ENCODE peak calls at places on chromosomes 2 and 18, in eight cellular contexts. One of them, this sample, is unnamed.

GRCh38 chr2:58042486-58042970 is 4.1 kb upstream of the VRK2 start:
- DNase-seq in ecto neural progenitor cell: no peak
- DNase-seq in NCI-H2029: peak
- DNase-seq in left cardiac atrium: no peak
- DNase-seq in hypothalamus: no peak
- DNase-seq in stimulated activated CD8-positive, alpha-beta memory T cell treated with anti-CD3 and anti-CD28 coated beads, Interleukin-7, amount 100 ng/mL, for 1 hour: no peak
- DNase-seq in neural crest cell: no peak
- DNase-seq in left colon: no peak
- DNase-seq in this sample: no peak

GRCh38 chr2:120406566-120406965 is 60.6 kb downstream of the INHBB start:
- DNase-seq in ecto neural progenitor cell: no peak
- DNase-seq in left cardiac atrium: no peak
- DNase-seq in left colon: no peak
- DNase-seq in hypothalamus: no peak
- DNase-seq in neural crest cell: no peak
- DNase-seq in NCI-H2029: no peak
- DNase-seq in stimulated activated CD8-positive, alpha-beta memory T cell treated with anti-CD3 and anti-CD28 coated beads, Interleukin-7, amount 100 ng/mL, for 1 hour: no peak
- DNase-seq in this sample: no peak

GRCh38 chr18:295756-296155 is 27.9 kb upstream of the THOC1 start:
- DNase-seq in NCI-H2029: no peak
- DNase-seq in hypothalamus: no peak
- DNase-seq in ecto neural progenitor cell: no peak
- DNase-seq in left colon: no peak
- DNase-seq in stimulated activated CD8-positive, alpha-beta memory T cell treated with anti-CD3 and anti-CD28 coated beads, Interleukin-7, amount 100 ng/mL, for 1 hour: no peak
- DNase-seq in left cardiac atrium: no peak
- DNase-seq in neural crest cell: no peak
- DNase-seq in this sample: no peak

GRCh38 chr2:134135793-134136192 is 118.1 kb upstream of the MGAT5 start:
- DNase-seq in left cardiac atrium: no peak
- DNase-seq in hypothalamus: no peak
- DNase-seq in left colon: no peak
- DNase-seq in neural crest cell: no peak
- DNase-seq in stimulated activated CD8-positive, alpha-beta memory T cell treated with anti-CD3 and anti-CD28 coated beads, Interleukin-7, amount 100 ng/mL, for 1 hour: no peak
- DNase-seq in ecto neural progenitor cell: no peak
- DNase-seq in NCI-H2029: no peak
- DNase-seq in this sample: no peak

GRCh38 chr2:236338495-236339184 is 74.4 kb upstream of the ASB18 start:
- DNase-seq in NCI-H2029: no peak
- DNase-seq in stimulated activated CD8-positive, alpha-beta memory T cell treated with anti-CD3 and anti-CD28 coated beads, Interleukin-7, amount 100 ng/mL, for 1 hour: no peak
- DNase-seq in left colon: no peak
- DNase-seq in hypothalamus: no peak
- DNase-seq in left cardiac atrium: peak
- DNase-seq in neural crest cell: no peak
- DNase-seq in ecto neural progenitor cell: no peak
- DNase-seq in this sample: no peak

GRCh38 chr2:105990624-105991023 is 203.5 kb downstream of the UXS1 start:
- DNase-seq in left colon: no peak
- DNase-seq in stimulated activated CD8-positive, alpha-beta memory T cell treated with anti-CD3 and anti-CD28 coated beads, Interleukin-7, amount 100 ng/mL, for 1 hour: no peak
- DNase-seq in hypothalamus: no peak
- DNase-seq in ecto neural progenitor cell: no peak
- DNase-seq in neural crest cell: no peak
- DNase-seq in left cardiac atrium: no peak
- DNase-seq in NCI-H2029: no peak
- DNase-seq in this sample: no peak

GRCh38 chr2:130841741-130842365 is 5.1 kb downstream of the ARHGEF4 start:
- DNase-seq in stimulated activated CD8-positive, alpha-beta memory T cell treated with anti-CD3 and anti-CD28 coated beads, Interleukin-7, amount 100 ng/mL, for 1 hour: no peak
- DNase-seq in NCI-H2029: no peak
- DNase-seq in ecto neural progenitor cell: no peak
- DNase-seq in left cardiac atrium: no peak
- DNase-seq in hypothalamus: no peak
- DNase-seq in left colon: no peak
- DNase-seq in neural crest cell: no peak
- DNase-seq in this sample: no peak

GRCh38 chr2:203209538-203209937 is 29.3 kb upstream of the CYP20A1 start:
- DNase-seq in NCI-H2029: no peak
- DNase-seq in left colon: no peak
- DNase-seq in stimulated activated CD8-positive, alpha-beta memory T cell treated with anti-CD3 and anti-CD28 coated beads, Interleukin-7, amount 100 ng/mL, for 1 hour: no peak
- DNase-seq in ecto neural progenitor cell: no peak
- DNase-seq in neural crest cell: no peak
- DNase-seq in left cardiac atrium: no peak
- DNase-seq in hypothalamus: no peak
- DNase-seq in this sample: no peak

GRCh38 chr2:234388591-234388990 is 108.3 kb downstream of the ARL4C start:
- DNase-seq in neural crest cell: no peak
- DNase-seq in hypothalamus: no peak
- DNase-seq in NCI-H2029: no peak
- DNase-seq in stimulated activated CD8-positive, alpha-beta memory T cell treated with anti-CD3 and anti-CD28 coated beads, Interleukin-7, amount 100 ng/mL, for 1 hour: no peak
- DNase-seq in ecto neural progenitor cell: no peak
- DNase-seq in left colon: no peak
- DNase-seq in left cardiac atrium: no peak
- DNase-seq in this sample: no peak

GRCh38 chr2:903223-903900 is 47.3 kb upstream of the SNTG2 start:
- DNase-seq in left colon: no peak
- DNase-seq in hypothalamus: no peak
- DNase-seq in neural crest cell: no peak
- DNase-seq in stimulated activated CD8-positive, alpha-beta memory T cell treated with anti-CD3 and anti-CD28 coated beads, Interleukin-7, amount 100 ng/mL, for 1 hour: no peak
- DNase-seq in ecto neural progenitor cell: no peak
- DNase-seq in NCI-H2029: no peak
- DNase-seq in left cardiac atrium: no peak
- DNase-seq in this sample: peak

GRCh38 chr2:131113566-131114227 is 8.6 kb downstream of the PLEKHB2 start:
- DNase-seq in ecto neural progenitor cell: no peak
- DNase-seq in left colon: no peak
- DNase-seq in NCI-H2029: no peak
- DNase-seq in left cardiac atrium: no peak
- DNase-seq in hypothalamus: no peak
- DNase-seq in neural crest cell: no peak
- DNase-seq in stimulated activated CD8-positive, alpha-beta memory T cell treated with anti-CD3 and anti-CD28 coated beads, Interleukin-7, amount 100 ng/mL, for 1 hour: no peak
- DNase-seq in this sample: no peak

GRCh38 chr2:85601771-85602475 is 575 bp downstream of the TMEM150A start:
- DNase-seq in stimulated activated CD8-positive, alpha-beta memory T cell treated with anti-CD3 and anti-CD28 coated beads, Interleukin-7, amount 100 ng/mL, for 1 hour: no peak
- DNase-seq in left colon: peak
- DNase-seq in hypothalamus: no peak
- DNase-seq in neural crest cell: peak
- DNase-seq in left cardiac atrium: peak
- DNase-seq in NCI-H2029: no peak
- DNase-seq in ecto neural progenitor cell: no peak
- DNase-seq in this sample: peak

GRCh38 chr2:181540421-181540820 is 83.2 kb downstream of the ITGA4 start:
- DNase-seq in neural crest cell: no peak
- DNase-seq in hypothalamus: no peak
- DNase-seq in stimulated activated CD8-positive, alpha-beta memory T cell treated with anti-CD3 and anti-CD28 coated beads, Interleukin-7, amount 100 ng/mL, for 1 hour: no peak
- DNase-seq in left cardiac atrium: no peak
- DNase-seq in NCI-H2029: no peak
- DNase-seq in ecto neural progenitor cell: no peak
- DNase-seq in left colon: no peak
- DNase-seq in this sample: no peak

GRCh38 chr2:213232649-213233437 is 51.4 kb upstream of the SPAG16 start:
- DNase-seq in neural crest cell: no peak
- DNase-seq in stimulated activated CD8-positive, alpha-beta memory T cell treated with anti-CD3 and anti-CD28 coated beads, Interleukin-7, amount 100 ng/mL, for 1 hour: peak
- DNase-seq in ecto neural progenitor cell: peak
- DNase-seq in left colon: peak
- DNase-seq in NCI-H2029: no peak
- DNase-seq in hypothalamus: no peak
- DNase-seq in left cardiac atrium: no peak
- DNase-seq in this sample: no peak

GRCh38 chr2:134466141-134466540 is 212.3 kb downstream of the MGAT5 start:
- DNase-seq in left cardiac atrium: no peak
- DNase-seq in NCI-H2029: peak
- DNase-seq in left colon: peak
- DNase-seq in ecto neural progenitor cell: peak
- DNase-seq in hypothalamus: no peak
- DNase-seq in neural crest cell: no peak
- DNase-seq in stimulated activated CD8-positive, alpha-beta memory T cell treated with anti-CD3 and anti-CD28 coated beads, Interleukin-7, amount 100 ng/mL, for 1 hour: no peak
- DNase-seq in this sample: peak

GRCh38 chr2:50751255-50752069 is 280.5 kb downstream of the NRXN1 start:
- DNase-seq in NCI-H2029: no peak
- DNase-seq in neural crest cell: no peak
- DNase-seq in ecto neural progenitor cell: no peak
- DNase-seq in left colon: no peak
- DNase-seq in hypothalamus: no peak
- DNase-seq in left cardiac atrium: no peak
- DNase-seq in stimulated activated CD8-positive, alpha-beta memory T cell treated with anti-CD3 and anti-CD28 coated beads, Interleukin-7, amount 100 ng/mL, for 1 hour: no peak
- DNase-seq in this sample: no peak

This sample was measured in mucosa of gallbladder.